ENCODE peak calls at places on chromosome 14, in five cellular contexts. O is kidney, U is fibroblast of pulmonary artery, G is A673, S is left lung. X is an unnamed sample.

GRCh38 chr14:24058260-24058950 is 6.6 kb downstream of the CARMIL3 start:
- DNase-seq in O (peak), U (peak), G (peak), S (peak), X (peak)

GRCh38 chr14:62694075-62694474 is 351.2 kb downstream of the KCNH5 start:
- DNase-seq in O (no peak), U (peak), G (no peak), S (no peak), X (no peak)

GRCh38 chr14:58832010-58832409 is 194.2 kb downstream of the DACT1 start:
- DNase-seq in O (no peak), U (no peak), G (no peak), S (no peak), X (no peak)

GRCh38 chr14:24436355-24437019 is 6.1 kb downstream of the SDR39U1 start:
- DNase-seq in O (no peak), U (peak), G (peak), S (no peak), X (no peak)

GRCh38 chr14:65070710-65071033 is 31.6 kb downstream of the MAX start:
- DNase-seq in O (no peak), U (no peak), G (peak), S (no peak), X (no peak)

GRCh38 chr14:51889851-51890250 is 29.4 kb downstream of the GNG2 start:
- DNase-seq in O (no peak), U (peak), G (no peak), S (no peak), X (no peak)

GRCh38 chr14:71651228-71651627 is 281.0 kb upstream of the RGS6 start:
- DNase-seq in O (no peak), U (peak), G (peak), S (no peak), X (no peak)

GRCh38 chr14:65910108-65910507 is 497.6 kb downstream of the FUT8 start:
- DNase-seq in O (no peak), U (peak), G (no peak), S (no peak), X (no peak)

GRCh38 chr14:92551066-92551841 is 37.7 kb downstream of the RIN3 start:
- DNase-seq in O (no peak), U (no peak), G (no peak), S (no peak), X (no peak)

GRCh38 chr14:92552066-92552465 is 38.5 kb downstream of the RIN3 start:
- DNase-seq in O (no peak), U (no peak), G (no peak), S (no peak), X (no peak)

GRCh38 chr14:92556255-92556741 is 42.7 kb downstream of the RIN3 start:
- DNase-seq in O (no peak), U (no peak), G (no peak), S (peak), X (no peak)

GRCh38 chr14:92555440-92556111 is 42.0 kb downstream of the RIN3 start:
- DNase-seq in O (no peak), U (no peak), G (no peak), S (peak), X (no peak)

GRCh38 chr14:92553456-92553855 is 39.9 kb downstream of the RIN3 start:
- DNase-seq in O (no peak), U (peak), G (no peak), S (no peak), X (no peak)
- TF ChIP-seq CTCF in O (no peak), U (peak), G (no peak), S (no peak), X (no peak)

DNA sequence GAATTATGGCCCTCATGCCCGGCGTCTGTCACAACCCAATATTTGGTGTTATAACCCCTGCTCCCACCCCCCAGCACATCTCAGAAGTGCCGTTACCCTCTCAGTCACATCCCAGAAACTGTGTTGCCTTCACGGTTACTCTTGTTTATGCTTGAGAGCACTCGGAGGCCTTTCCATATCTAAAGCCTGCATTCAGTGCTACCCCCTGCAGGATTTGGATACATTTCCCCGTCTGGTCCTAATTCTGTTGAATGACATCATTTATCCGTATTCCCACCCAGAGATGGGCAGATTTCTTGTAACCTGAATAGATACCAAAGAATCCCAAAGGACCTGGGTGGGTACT is 19.1 kb upstream of the FOS start:
- DNase-seq in O (no peak), U (no peak), G (peak), S (no peak), X (no peak)
- TF ChIP-seq CTCF in O (no peak), U (peak), G (peak), S (no peak), X (no peak)

GRCh38 chr14:88189040-88189839 is 133.8 kb downstream of the KCNK10 start:
- DNase-seq in O (no peak), U (peak), G (peak), S (peak), X (no peak)
- TF ChIP-seq CTCF in O (peak), U (peak), G (peak), S (peak), X (peak)

DNA sequence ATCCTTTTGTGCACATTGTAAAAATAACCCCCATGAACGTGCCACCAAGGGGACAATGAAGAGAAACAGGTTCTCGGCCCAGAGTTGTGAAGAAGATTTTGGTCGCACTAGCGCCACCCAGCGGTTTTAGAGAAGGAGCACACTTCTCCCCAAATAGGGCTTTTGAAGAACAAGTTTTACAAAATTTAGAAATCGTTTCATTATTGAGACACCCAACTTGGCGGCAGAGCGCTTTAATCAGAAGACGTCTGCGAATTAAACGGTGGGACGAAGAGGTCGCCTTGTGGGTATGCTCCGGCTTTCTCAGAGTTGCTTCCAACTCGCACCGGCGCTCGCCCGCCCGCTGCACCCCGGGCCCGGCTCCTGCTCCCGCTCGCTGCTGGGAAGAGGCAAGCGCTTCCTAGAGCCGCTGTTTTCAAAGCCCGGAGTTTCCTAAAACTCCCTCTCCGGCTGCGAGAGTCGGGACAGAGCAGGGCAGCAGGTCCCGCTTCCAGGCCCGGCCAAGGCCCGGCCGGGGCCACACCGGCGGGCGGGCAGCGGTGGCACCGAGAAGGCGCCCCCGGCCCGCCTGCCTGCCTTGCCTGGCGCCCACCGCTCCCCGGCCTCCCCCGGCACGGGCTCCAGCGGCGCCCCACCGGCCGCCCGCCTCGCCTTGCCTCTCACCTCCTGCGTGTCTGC is 672 bp downstream of the FOXA1 start:
- DNase-seq in O (peak), U (peak), G (peak), S (no peak), X (no peak)
- TF ChIP-seq CTCF in O (peak), U (peak), G (peak), S (peak), X (no peak)

DNA sequence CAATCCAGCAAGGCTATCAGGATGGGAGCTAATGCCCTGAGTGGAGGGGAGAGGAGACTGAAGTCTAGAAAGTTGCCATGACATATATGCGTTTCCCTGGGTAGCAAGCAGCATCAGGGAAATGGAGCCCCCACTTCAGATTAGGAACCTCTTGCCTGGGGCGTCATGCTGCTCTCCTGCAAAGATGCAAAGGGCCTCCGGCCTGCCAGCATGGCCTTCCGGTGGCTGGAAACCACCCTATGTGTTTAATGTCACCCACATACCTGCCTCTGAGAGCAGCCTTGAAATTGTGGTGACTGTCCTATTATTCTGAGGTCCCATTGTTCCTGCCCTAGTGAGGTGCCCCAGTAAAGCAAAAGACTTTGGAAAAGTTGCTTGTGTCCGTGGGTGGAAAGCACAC is 10.0 kb upstream of the IFI27L2 start:
- DNase-seq in O (no peak), U (no peak), G (no peak), S (no peak), X (no peak)
- TF ChIP-seq CTCF in O (no peak), U (no peak), G (no peak), S (no peak), X (no peak)

GRCh38 chr14:95871531-95871930 is 5.1 kb upstream of the TUNAR start:
- DNase-seq in O (no peak), U (no peak), G (no peak), S (no peak), X (no peak)

GRCh38 chr14:95872777-95873176 is 3.9 kb upstream of the TUNAR start:
- DNase-seq in O (no peak), U (no peak), G (no peak), S (no peak), X (no peak)

GRCh38 chr14:95877633-95878032 is 1.0 kb downstream of the TUNAR start:
- DNase-seq in O (no peak), U (no peak), G (no peak), S (no peak), X (no peak)

GRCh38 chr14:95876769-95877490 is at the start of gene TUNAR:
- DNase-seq in O (no peak), U (peak), G (peak), S (no peak), X (no peak)

GRCh38 chr14:95875831-95876768 is 532 bp upstream of the TUNAR start:
- DNase-seq in O (no peak), U (no peak), G (peak), S (no peak), X (no peak)
- TF ChIP-seq CTCF in O (no peak), U (no peak), G (no peak), S (no peak), X (no peak)